ENCODE peak calls at places on chromosomes 6 and 20, in nine cellular contexts. Z, S, L, R, G, P, V, H and A are unnamed samples.

GRCh38 chr6:119602215-119603178 is 252.9 kb upstream of the MAN1A1 start:
- DNase-seq in S (no peak), H (peak), G (peak), R (peak), P (no peak), L (peak), V (peak), Z (peak), A (no peak)

GRCh38 chr20:53224851-53225250 is 252.7 kb downstream of the TSHZ2 start:
- DNase-seq in R (peak), H (no peak), G (no peak), P (no peak), V (peak), Z (peak), S (no peak), L (peak), A (peak)

GRCh38 chr20:1336699-1337387 is 7.9 kb upstream of the SDCBP2 start:
- DNase-seq in P (no peak), V (peak), G (peak), S (peak), R (peak), H (no peak), Z (peak), L (peak), A (no peak)

GRCh38 chr6:83867527-83868161 is 8.2 kb downstream of the CYB5R4 start:
- DNase-seq in Z (peak), R (peak), H (peak), G (peak), L (peak), V (peak), P (no peak), S (peak), A (peak)

GRCh38 chr6:12113190-12113578 is 101.1 kb downstream of the HIVEP1 start:
- DNase-seq in Z (peak), H (peak), L (peak), R (peak), S (no peak), V (peak), G (peak), P (peak), A (peak)

GRCh38 chr6:21123485-21124436 is 469.8 kb upstream of the SOX4 start:
- DNase-seq in P (no peak), R (no peak), S (no peak), Z (no peak), H (no peak), G (no peak), L (no peak), V (no peak), A (peak)

GRCh38 chr6:170292778-170293164 is 1.9 kb upstream of the DLL1 start:
- DNase-seq in L (no peak), S (no peak), H (peak), Z (no peak), G (peak), V (no peak), R (no peak), P (peak), A (no peak)

GRCh38 chr20:53565254-53565653 is 28.4 kb downstream of the ZNF217 start:
- DNase-seq in Z (no peak), S (no peak), R (no peak), V (no peak), G (no peak), L (no peak), P (no peak), H (no peak), A (no peak)

GRCh38 chr6:15615837-15616236 is 47.0 kb downstream of the DTNBP1 start:
- DNase-seq in S (no peak), H (peak), Z (no peak), L (no peak), P (peak), R (no peak), G (no peak), V (peak), A (peak)

GRCh38 chr6:117938324-117938995 is 31.4 kb downstream of the SLC35F1 start:
- DNase-seq in R (no peak), P (no peak), S (no peak), Z (no peak), G (no peak), L (no peak), H (no peak), V (no peak), A (no peak)

GRCh38 chr6:155388546-155388945 is 67.1 kb downstream of the NOX3 start:
- DNase-seq in V (no peak), R (no peak), L (no peak), P (no peak), H (peak), S (no peak), Z (no peak), G (no peak), A (no peak)

GRCh38 chr20:25707695-25708094 is 11.0 kb upstream of the ZNF337 start:
- DNase-seq in H (no peak), P (no peak), G (no peak), R (no peak), S (no peak), L (no peak), Z (no peak), V (no peak), A (no peak)

GRCh38 chr20:540391-541201 is 3.0 kb downstream of the CSNK2A1 start:
- DNase-seq in G (no peak), Z (no peak), S (no peak), R (no peak), H (no peak), L (no peak), V (no peak), P (no peak), A (no peak)

GRCh38 chr6:147132889-147133288 is 71.3 kb upstream of the STXBP5 start:
- DNase-seq in S (no peak), G (no peak), V (peak), H (peak), P (no peak), Z (peak), R (peak), L (no peak), A (peak)

GRCh38 chr20:63775096-63775978 is 35.8 kb downstream of the SLC2A4RG start:
- DNase-seq in G (peak), H (no peak), P (no peak), R (peak), Z (peak), V (peak), S (peak), L (peak), A (peak)

GRCh38 chr20:38723069-38723981 is 961 bp upstream of the SLC32A1 start:
- DNase-seq in Z (no peak), S (no peak), H (no peak), P (peak), R (no peak), G (peak), V (peak), L (no peak), A (peak)

GRCh38 chr6:48563426-48563825 is 452.4 kb upstream of the PTCHD4 start:
- DNase-seq in L (no peak), V (no peak), P (no peak), H (no peak), G (no peak), R (no peak), Z (no peak), S (no peak), A (no peak)

GRCh38 chr6:16055852-16056251 is 73.0 kb upstream of the MYLIP start:
- DNase-seq in Z (no peak), H (no peak), R (no peak), L (no peak), S (no peak), G (no peak), V (no peak), P (no peak), A (no peak)

GRCh38 chr6:44029489-44030185 is 97.6 kb downstream of the MRPL14 start:
- DNase-seq in V (no peak), Z (peak), L (no peak), G (peak), P (no peak), H (no peak), S (no peak), R (peak), A (no peak)

GRCh38 chr6:70369332-70369950 is 43.9 kb upstream of the FAM135A start:
- DNase-seq in H (peak), S (peak), G (peak), Z (peak), R (peak), V (peak), L (peak), P (peak), A (peak)

GRCh38 chr6:114096553-114097172 is 125.7 kb upstream of the HDAC2 start:
- DNase-seq in R (peak), Z (peak), H (peak), V (peak), P (peak), G (no peak), S (no peak), L (peak), A (peak)

GRCh38 chr6:157994126-157994795 is 12.6 kb downstream of the SYNJ2 start:
- DNase-seq in S (no peak), L (no peak), R (no peak), V (no peak), G (no peak), P (no peak), H (no peak), Z (no peak), A (no peak)

GRCh38 chr20:52829111-52829510 is 143.0 kb upstream of the TSHZ2 start:
- DNase-seq in L (no peak), P (no peak), G (no peak), S (no peak), R (no peak), H (no peak), V (no peak), Z (no peak), A (no peak)

GRCh38 chr6:7166410-7167293 is 58.9 kb downstream of the RREB1 start:
- DNase-seq in H (no peak), P (no peak), S (no peak), Z (peak), R (peak), V (peak), G (peak), L (peak), A (peak)

GRCh38 chr20:9294081-9294480 is 220.3 kb upstream of the LAMP5 start:
- DNase-seq in H (peak), V (peak), P (no peak), G (no peak), Z (no peak), S (no peak), R (peak), L (peak), A (peak)

GRCh38 chr6:41470341-41471063 is 75.7 kb upstream of the FOXP4 start:
- DNase-seq in G (peak), V (peak), S (no peak), P (no peak), Z (peak), H (peak), L (peak), R (peak), A (peak)

GRCh38 chr20:19659468-19659867 is 98.6 kb upstream of the RIN2 start:
- DNase-seq in H (no peak), L (no peak), P (no peak), V (no peak), R (no peak), G (no peak), S (no peak), Z (no peak), A (no peak)

GRCh38 chr6:5135783-5136376 is 50.7 kb downstream of the PPP1R3G start:
- DNase-seq in S (peak), R (peak), Z (no peak), P (peak), G (no peak), L (peak), V (peak), H (peak), A (peak)

GRCh38 chr6:45787384-45787783 is 228.3 kb downstream of the CLIC5 start:
- DNase-seq in V (no peak), P (no peak), R (no peak), H (no peak), S (no peak), G (no peak), L (no peak), Z (no peak), A (peak)

GRCh38 chr20:33668087-33668790 is 1.5 kb downstream of the ACTL10 start:
- DNase-seq in P (peak), L (peak), H (no peak), V (no peak), R (no peak), G (peak), S (peak), Z (no peak), A (no peak)

GRCh38 chr6:11613858-11614257 is 76.3 kb downstream of the TMEM170B start:
- DNase-seq in Z (peak), V (peak), L (peak), R (peak), H (peak), S (no peak), G (peak), P (no peak), A (peak)

GRCh38 chr20:40941023-40941655 is 87.5 kb upstream of the TOP1 start:
- DNase-seq in V (no peak), P (no peak), R (no peak), S (no peak), L (no peak), H (no peak), G (no peak), Z (no peak), A (peak)

GRCh38 chr6:70510600-70510999 is 56.1 kb upstream of the SDHAF4 start:
- DNase-seq in S (no peak), L (no peak), V (no peak), P (no peak), Z (no peak), H (no peak), R (no peak), G (no peak), A (no peak)

GRCh38 chr6:143264996-143265734 is 185.3 kb downstream of the ADAT2 start:
- DNase-seq in S (no peak), V (no peak), R (no peak), P (no peak), L (no peak), H (no peak), Z (no peak), G (no peak), A (no peak)

GRCh38 chr20:63009988-63010769 is 3.4 kb upstream of the BHLHE23 start:
- DNase-seq in Z (peak), L (no peak), H (no peak), S (peak), G (no peak), R (no peak), V (peak), P (peak), A (peak)

GRCh38 chr20:9515761-9516657 is 1.6 kb downstream of the LAMP5 start:
- DNase-seq in G (peak), P (no peak), S (no peak), Z (peak), R (peak), H (no peak), L (no peak), V (peak), A (no peak)

GRCh38 chr6:167706313-167707109 is 120.2 kb upstream of the AFDN start:
- DNase-seq in H (no peak), V (no peak), Z (no peak), L (no peak), S (peak), R (no peak), P (peak), G (no peak), A (no peak)

GRCh38 chr6:11006060-11006459 is 38.0 kb downstream of the ELOVL2 start:
- DNase-seq in V (no peak), G (no peak), P (no peak), L (peak), S (no peak), H (no peak), R (no peak), Z (no peak), A (peak)

DNA sequence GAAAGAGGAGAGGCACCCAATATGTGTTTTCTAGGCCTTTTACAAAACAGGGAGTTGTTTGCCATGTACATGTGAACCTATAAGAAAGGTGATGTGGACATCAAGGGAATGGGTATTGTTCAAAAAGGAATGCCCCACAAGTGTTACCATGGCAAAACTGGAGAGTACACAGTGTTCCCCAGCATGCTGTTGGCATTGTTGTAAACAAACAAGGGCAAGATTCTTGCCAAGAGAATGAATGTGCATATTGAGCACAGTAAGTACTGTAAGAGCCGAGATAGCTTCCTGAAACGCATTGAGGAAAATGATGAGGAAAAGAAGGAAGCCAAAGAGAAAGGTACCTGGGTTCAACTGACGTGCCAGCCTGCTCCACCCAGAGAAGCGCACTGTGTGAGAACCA is 13.1 kb downstream of the QRSL1 start:
- DNase-seq in R (no peak), L (no peak), H (no peak), V (no peak), G (no peak), S (no peak), Z (no peak), P (no peak), A (no peak)
- TF ChIP-seq CTCF in R (no peak), L (no peak), H (no peak), V (no peak), G (no peak), S (no peak), Z (no peak), P (no peak), A (no peak)

DNA sequence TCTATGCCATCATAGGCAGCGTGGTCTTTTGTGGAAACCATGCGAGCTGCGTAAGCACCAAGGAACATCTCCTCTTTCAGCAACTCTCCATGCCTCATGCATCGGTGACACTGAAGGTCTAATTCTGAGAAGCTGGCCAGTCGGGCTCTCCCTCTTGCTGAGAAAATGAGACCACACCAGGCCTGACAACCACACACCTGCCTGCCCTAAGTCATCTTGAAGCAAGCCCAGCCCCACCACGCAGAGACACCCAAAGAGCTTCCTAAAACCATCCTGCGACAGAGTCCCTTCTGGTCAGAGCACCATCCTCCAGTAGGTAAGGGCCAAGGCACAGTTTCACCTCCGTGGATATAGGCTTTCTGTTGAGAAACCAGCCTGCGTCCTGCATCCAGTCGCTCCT is 26.6 kb downstream of the PREX1 start:
- DNase-seq in G (no peak), R (no peak), S (no peak), L (no peak), P (no peak), H (no peak), Z (no peak), V (no peak), A (no peak)
- TF ChIP-seq CTCF in G (no peak), R (no peak), S (no peak), L (no peak), P (no peak), H (no peak), Z (no peak), V (no peak), A (no peak)

GRCh38 chr20:51014797-51015722 is 7.8 kb downstream of the KCNG1 start:
- DNase-seq in V (peak), L (peak), R (peak), S (no peak), G (peak), H (peak), Z (peak), P (peak), A (peak)
- TF ChIP-seq CTCF in V (peak), L (peak), R (peak), S (no peak), G (peak), H (peak), Z (peak), P (peak), A (peak)

GRCh38 chr20:2713285-2713684 is 20.7 kb downstream of the EBF4 start:
- DNase-seq in G (peak), V (no peak), L (no peak), P (no peak), H (peak), Z (no peak), S (no peak), R (no peak), A (no peak)
- TF ChIP-seq CTCF in G (peak), V (no peak), L (peak), P (peak), H (peak), Z (no peak), S (peak), R (no peak), A (peak)